ENCODE peak calls at places on chromosomes 6 and 20, in six cellular contexts. One of them, this sample, is unnamed.

GRCh38 chr20:53917145-53918009 is 153.0 kb downstream of the BCAS1 start:
- DNase-seq in endothelial cell of umbilical vein: peak
- DNase-seq in SK-N-SH: peak
- DNase-seq in prostate gland: peak
- DNase-seq in GM23338: no peak
- DNase-seq in HL-60: no peak
- DNase-seq in this sample: peak

GRCh38 chr20:41669708-41670263 is 51.6 kb upstream of the CHD6 start:
- DNase-seq in prostate gland: no peak
- DNase-seq in endothelial cell of umbilical vein: no peak
- DNase-seq in GM23338: peak
- DNase-seq in SK-N-SH: no peak
- DNase-seq in HL-60: peak
- DNase-seq in this sample: no peak

GRCh38 chr6:45076217-45076616 is 251.9 kb upstream of the RUNX2 start:
- DNase-seq in GM23338: no peak
- DNase-seq in endothelial cell of umbilical vein: no peak
- DNase-seq in HL-60: no peak
- DNase-seq in prostate gland: no peak
- DNase-seq in SK-N-SH: no peak
- DNase-seq in this sample: no peak

GRCh38 chr20:51651921-51652549 is 109.5 kb upstream of the NFATC2 start:
- DNase-seq in GM23338: no peak
- DNase-seq in HL-60: no peak
- DNase-seq in prostate gland: no peak
- DNase-seq in endothelial cell of umbilical vein: peak
- DNase-seq in SK-N-SH: no peak
- DNase-seq in this sample: no peak

GRCh38 chr6:83047065-83047754 is 18.4 kb downstream of the UBE3D start:
- DNase-seq in GM23338: peak
- DNase-seq in SK-N-SH: no peak
- DNase-seq in prostate gland: no peak
- DNase-seq in HL-60: no peak
- DNase-seq in endothelial cell of umbilical vein: no peak
- DNase-seq in this sample: no peak

GRCh38 chr6:95685817-95686216 is 108.5 kb downstream of the MANEA start:
- DNase-seq in endothelial cell of umbilical vein: no peak
- DNase-seq in GM23338: peak
- DNase-seq in HL-60: no peak
- DNase-seq in prostate gland: no peak
- DNase-seq in SK-N-SH: no peak
- DNase-seq in this sample: no peak

GRCh38 chr20:24968278-24968677 is 19.2 kb downstream of the CST7 start:
- DNase-seq in SK-N-SH: no peak
- DNase-seq in prostate gland: no peak
- DNase-seq in endothelial cell of umbilical vein: no peak
- DNase-seq in GM23338: no peak
- DNase-seq in HL-60: no peak
- DNase-seq in this sample: peak

GRCh38 chr6:112015725-112016124 is 38.2 kb upstream of the CCN6 start:
- DNase-seq in HL-60: no peak
- DNase-seq in prostate gland: no peak
- DNase-seq in SK-N-SH: no peak
- DNase-seq in endothelial cell of umbilical vein: no peak
- DNase-seq in GM23338: no peak
- DNase-seq in this sample: no peak

GRCh38 chr6:52725133-52725529 is 38.1 kb downstream of the GSTA2 start:
- DNase-seq in endothelial cell of umbilical vein: no peak
- DNase-seq in HL-60: no peak
- DNase-seq in GM23338: no peak
- DNase-seq in prostate gland: peak
- DNase-seq in SK-N-SH: no peak
- DNase-seq in this sample: no peak

GRCh38 chr20:17688965-17689364 is 6.9 kb upstream of the RRBP1 start:
- DNase-seq in prostate gland: no peak
- DNase-seq in endothelial cell of umbilical vein: peak
- DNase-seq in HL-60: no peak
- DNase-seq in SK-N-SH: no peak
- DNase-seq in GM23338: no peak
- DNase-seq in this sample: no peak

GRCh38 chr6:3749390-3749978 is 2.0 kb downstream of the PXDC1 start:
- DNase-seq in HL-60: no peak
- DNase-seq in endothelial cell of umbilical vein: peak
- DNase-seq in GM23338: peak
- DNase-seq in prostate gland: peak
- DNase-seq in SK-N-SH: no peak
- DNase-seq in this sample: peak

GRCh38 chr6:30150671-30151395 is 10.2 kb downstream of the TRIM10 start:
- DNase-seq in endothelial cell of umbilical vein: no peak
- DNase-seq in SK-N-SH: no peak
- DNase-seq in prostate gland: no peak
- DNase-seq in HL-60: no peak
- DNase-seq in GM23338: no peak
- DNase-seq in this sample: no peak

GRCh38 chr6:111590209-111590955 is 15.3 kb downstream of the TRAF3IP2 start:
- DNase-seq in prostate gland: no peak
- DNase-seq in HL-60: no peak
- DNase-seq in SK-N-SH: no peak
- DNase-seq in endothelial cell of umbilical vein: no peak
- DNase-seq in GM23338: no peak
- DNase-seq in this sample: no peak

GRCh38 chr6:107536183-107536582 is 46.3 kb downstream of the SOBP start:
- DNase-seq in SK-N-SH: no peak
- DNase-seq in prostate gland: no peak
- DNase-seq in endothelial cell of umbilical vein: no peak
- DNase-seq in GM23338: no peak
- DNase-seq in HL-60: no peak
- DNase-seq in this sample: no peak

GRCh38 chr6:20840675-20841074 is 306.4 kb downstream of the CDKAL1 start:
- DNase-seq in GM23338: no peak
- DNase-seq in endothelial cell of umbilical vein: no peak
- DNase-seq in HL-60: no peak
- DNase-seq in prostate gland: no peak
- DNase-seq in SK-N-SH: no peak
- DNase-seq in this sample: no peak

GRCh38 chr6:163525926-163526325 is 111.4 kb downstream of the QKI start:
- DNase-seq in prostate gland: no peak
- DNase-seq in HL-60: no peak
- DNase-seq in GM23338: no peak
- DNase-seq in SK-N-SH: no peak
- DNase-seq in endothelial cell of umbilical vein: no peak
- DNase-seq in this sample: no peak

GRCh38 chr6:144162977-144163376 is 12.7 kb downstream of the STX11 start:
- DNase-seq in SK-N-SH: no peak
- DNase-seq in GM23338: no peak
- DNase-seq in endothelial cell of umbilical vein: no peak
- DNase-seq in prostate gland: no peak
- DNase-seq in HL-60: peak
- DNase-seq in this sample: no peak

GRCh38 chr20:40650707-40651106 is 38.3 kb downstream of the MAFB start:
- DNase-seq in prostate gland: no peak
- DNase-seq in endothelial cell of umbilical vein: peak
- DNase-seq in HL-60: no peak
- DNase-seq in GM23338: no peak
- DNase-seq in SK-N-SH: no peak
- DNase-seq in this sample: no peak

GRCh38 chr20:39813190-39813829 is 851.2 kb downstream of the DHX35 start:
- DNase-seq in endothelial cell of umbilical vein: no peak
- DNase-seq in prostate gland: no peak
- DNase-seq in SK-N-SH: no peak
- DNase-seq in GM23338: no peak
- DNase-seq in HL-60: no peak
- DNase-seq in this sample: no peak

GRCh38 chr6:167569041-167569805 is 244.3 kb downstream of the TTLL2 start:
- DNase-seq in prostate gland: no peak
- DNase-seq in endothelial cell of umbilical vein: no peak
- DNase-seq in GM23338: no peak
- DNase-seq in HL-60: no peak
- DNase-seq in SK-N-SH: no peak
- DNase-seq in this sample: no peak

GRCh38 chr6:159981591-159982245 is 12.8 kb downstream of the IGF2R start:
- DNase-seq in prostate gland: peak
- DNase-seq in SK-N-SH: no peak
- DNase-seq in GM23338: no peak
- DNase-seq in endothelial cell of umbilical vein: peak
- DNase-seq in HL-60: peak
- DNase-seq in this sample: peak

GRCh38 chr20:21182832-21183563 is 57.1 kb downstream of the KIZ start:
- DNase-seq in endothelial cell of umbilical vein: no peak
- DNase-seq in GM23338: no peak
- DNase-seq in SK-N-SH: no peak
- DNase-seq in HL-60: no peak
- DNase-seq in prostate gland: no peak
- DNase-seq in this sample: no peak

GRCh38 chr6:7341989-7342742 is 29.2 kb upstream of the SSR1 start:
- DNase-seq in prostate gland: no peak
- DNase-seq in GM23338: no peak
- DNase-seq in endothelial cell of umbilical vein: no peak
- DNase-seq in SK-N-SH: peak
- DNase-seq in HL-60: no peak
- DNase-seq in this sample: no peak

GRCh38 chr6:105374010-105374420 is 28.9 kb downstream of the PREP start:
- DNase-seq in prostate gland: no peak
- DNase-seq in GM23338: no peak
- DNase-seq in endothelial cell of umbilical vein: peak
- DNase-seq in SK-N-SH: no peak
- DNase-seq in HL-60: no peak
- DNase-seq in this sample: no peak

GRCh38 chr20:48687097-48687800 is 140.6 kb downstream of the PREX1 start:
- DNase-seq in HL-60: peak
- DNase-seq in SK-N-SH: no peak
- DNase-seq in GM23338: no peak
- DNase-seq in prostate gland: no peak
- DNase-seq in endothelial cell of umbilical vein: no peak
- DNase-seq in this sample: no peak

GRCh38 chr20:32628960-32629530 is 43.9 kb upstream of the NOL4L start:
- DNase-seq in GM23338: no peak
- DNase-seq in prostate gland: no peak
- DNase-seq in endothelial cell of umbilical vein: no peak
- DNase-seq in HL-60: no peak
- DNase-seq in SK-N-SH: no peak
- DNase-seq in this sample: no peak

GRCh38 chr6:153852481-153852880 is 186.6 kb upstream of the OPRM1 start:
- DNase-seq in GM23338: no peak
- DNase-seq in prostate gland: no peak
- DNase-seq in SK-N-SH: no peak
- DNase-seq in HL-60: peak
- DNase-seq in endothelial cell of umbilical vein: no peak
- DNase-seq in this sample: no peak
- TF ChIP-seq CTCF in GM23338: peak
- TF ChIP-seq CTCF in prostate gland: no peak
- TF ChIP-seq CTCF in SK-N-SH: no peak
- TF ChIP-seq CTCF in HL-60: no peak
- TF ChIP-seq CTCF in endothelial cell of umbilical vein: no peak
- TF ChIP-seq CTCF in this sample: no peak

GRCh38 chr6:16758163-16758975 is 2.9 kb downstream of the ATXN1 start:
- DNase-seq in GM23338: peak
- DNase-seq in prostate gland: no peak
- DNase-seq in SK-N-SH: no peak
- DNase-seq in endothelial cell of umbilical vein: no peak
- DNase-seq in HL-60: peak
- DNase-seq in this sample: no peak
- TF ChIP-seq POLR2AphosphoS5 in GM23338: no peak
- TF ChIP-seq POLR2AphosphoS5 in prostate gland: no peak
- TF ChIP-seq POLR2AphosphoS5 in SK-N-SH: peak
- TF ChIP-seq POLR2AphosphoS5 in endothelial cell of umbilical vein: no peak
- TF ChIP-seq POLR2AphosphoS5 in HL-60: no peak
- TF ChIP-seq POLR2AphosphoS5 in this sample: no peak

GRCh38 chr6:46170357-46171289 is at the start of gene ENPP5:
- DNase-seq in HL-60: no peak
- DNase-seq in GM23338: peak
- DNase-seq in SK-N-SH: peak
- DNase-seq in prostate gland: peak
- DNase-seq in endothelial cell of umbilical vein: no peak
- DNase-seq in this sample: peak
- H3K4me3 ChIP-seq in HL-60: no peak
- H3K4me3 ChIP-seq in GM23338: peak
- H3K4me3 ChIP-seq in SK-N-SH: no peak
- H3K4me3 ChIP-seq in prostate gland: peak
- H3K4me3 ChIP-seq in endothelial cell of umbilical vein: no peak
- H3K4me3 ChIP-seq in this sample: peak

DNA sequence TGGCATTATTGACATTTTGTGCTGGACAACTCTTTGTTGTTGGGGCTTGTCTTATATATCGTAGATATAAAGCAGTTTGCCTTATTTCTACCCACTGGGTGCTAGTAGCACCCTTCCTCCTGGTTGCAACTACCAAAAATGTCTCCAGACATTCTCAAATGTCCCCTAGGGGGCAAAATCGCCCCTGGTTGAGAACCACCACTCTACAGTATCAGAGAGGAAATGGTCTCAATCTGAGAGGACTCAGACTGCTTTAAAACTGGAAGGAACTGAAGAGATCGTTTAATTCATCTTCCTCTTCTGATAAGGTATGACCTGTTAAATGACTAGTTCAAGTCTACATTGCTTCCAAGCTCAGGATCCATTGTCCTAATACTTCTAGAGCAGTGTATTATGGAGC is 14.9 kb downstream of the SH3BGRL2 start:
- DNase-seq in HL-60: no peak
- DNase-seq in endothelial cell of umbilical vein: no peak
- DNase-seq in SK-N-SH: no peak
- DNase-seq in GM23338: peak
- DNase-seq in prostate gland: no peak
- DNase-seq in this sample: no peak
- TF ChIP-seq CTCF in HL-60: no peak
- TF ChIP-seq CTCF in endothelial cell of umbilical vein: peak
- TF ChIP-seq CTCF in SK-N-SH: no peak
- TF ChIP-seq CTCF in GM23338: peak
- TF ChIP-seq CTCF in prostate gland: no peak
- TF ChIP-seq CTCF in this sample: no peak

GRCh38 chr6:16398587-16398986 is 160.2 kb downstream of the GMPR start:
- DNase-seq in HL-60: no peak
- DNase-seq in prostate gland: no peak
- DNase-seq in GM23338: no peak
- DNase-seq in endothelial cell of umbilical vein: peak
- DNase-seq in SK-N-SH: no peak
- DNase-seq in this sample: no peak
- TF ChIP-seq POLR2AphosphoS5 in HL-60: no peak
- TF ChIP-seq POLR2AphosphoS5 in prostate gland: no peak
- TF ChIP-seq POLR2AphosphoS5 in GM23338: no peak
- TF ChIP-seq POLR2AphosphoS5 in endothelial cell of umbilical vein: no peak
- TF ChIP-seq POLR2AphosphoS5 in SK-N-SH: no peak
- TF ChIP-seq POLR2AphosphoS5 in this sample: no peak

GRCh38 chr6:10418862-10419748 is 4.2 kb upstream of the TFAP2A start:
- DNase-seq in prostate gland: peak
- DNase-seq in SK-N-SH: no peak
- DNase-seq in GM23338: peak
- DNase-seq in endothelial cell of umbilical vein: no peak
- DNase-seq in HL-60: no peak
- DNase-seq in this sample: peak
- H3K4me3 ChIP-seq in prostate gland: peak
- H3K4me3 ChIP-seq in SK-N-SH: no peak
- H3K4me3 ChIP-seq in GM23338: peak
- H3K4me3 ChIP-seq in endothelial cell of umbilical vein: no peak
- H3K4me3 ChIP-seq in HL-60: peak
- H3K4me3 ChIP-seq in this sample: peak

GRCh38 chr6:27650620-27651370 is 177.9 kb upstream of the ZNF184 start:
- DNase-seq in HL-60: peak
- DNase-seq in prostate gland: no peak
- DNase-seq in endothelial cell of umbilical vein: peak
- DNase-seq in SK-N-SH: peak
- DNase-seq in GM23338: peak
- DNase-seq in this sample: no peak
- TF ChIP-seq CTCF in HL-60: no peak
- TF ChIP-seq CTCF in prostate gland: no peak
- TF ChIP-seq CTCF in endothelial cell of umbilical vein: no peak
- TF ChIP-seq CTCF in SK-N-SH: peak
- TF ChIP-seq CTCF in GM23338: peak
- TF ChIP-seq CTCF in this sample: no peak